ENCODE peak calls at places on chromosomes 13 and 19, in four cellular contexts. J is GM23248, H is fibroblast of lung, M is colonic mucosa. U is an unnamed sample.

GRCh38 chr13:43085545-43085944 is 62.2 kb downstream of the DNAJC15 start:
- DNase-seq in J (peak; percentile 54), H (peak; percentile 74), M (no peak), U (peak; percentile 34)

GRCh38 chr13:47396915-47397314 is 500.1 kb upstream of the HTR2A start:
- DNase-seq in J (no peak), H (no peak), M (no peak), U (no peak)

GRCh38 chr13:88726075-88726474 is 1054.9 kb downstream of the SLITRK5 start:
- DNase-seq in J (no peak), H (no peak), M (no peak), U (no peak)

GRCh38 chr13:30191491-30192100 is 115.8 kb downstream of the KATNAL1 start:
- DNase-seq in J (peak; percentile 51), H (no peak), M (no peak), U (peak; percentile 91)

GRCh38 chr13:52846567-52847321 is 1.7 kb downstream of the PCDH8 start:
- DNase-seq in J (peak; percentile 55), H (peak; percentile 7), M (peak; percentile 63), U (peak; percentile 21)

GRCh38 chr19:12804051-12804450 is 2.2 kb downstream of the THSD8 start:
- DNase-seq in J (no peak), H (no peak), M (no peak), U (no peak)

GRCh38 chr13:111414341-111414740 is 93.9 kb downstream of the TEX29 start:
- DNase-seq in J (no peak), H (no peak), M (no peak), U (no peak)

GRCh38 chr19:55369651-55370304 is 485 bp downstream of the IL11 start:
- DNase-seq in J (peak; percentile 95), H (peak; percentile 58), M (no peak), U (no peak)

GRCh38 chr19:5789886-5790572 is 934 bp downstream of the DUS3L start:
- DNase-seq in J (no peak), H (no peak), M (no peak), U (no peak)

GRCh38 chr13:110352735-110353134 is 45.7 kb downstream of the COL4A2 start:
- DNase-seq in J (no peak), H (no peak), M (peak; percentile 55), U (no peak)

GRCh38 chr13:33487575-33488243 is 202.2 kb upstream of the STARD13 start:
- DNase-seq in J (peak; percentile 67), H (peak; percentile 65), M (peak; percentile 25), U (peak; percentile 46)

GRCh38 chr13:42964681-42965305 is 27.2 kb downstream of the EPSTI1 start:
- DNase-seq in J (no peak), H (peak; percentile 51), M (no peak), U (no peak)

GRCh38 chr19:55590621-55591020 is 8.7 kb downstream of the FIZ1 start:
- DNase-seq in J (peak; percentile 53), H (no peak), M (peak; percentile 45), U (peak; percentile 51)

GRCh38 chr19:54232552-54232934 is 9.7 kb upstream of the LILRB3 start:
- DNase-seq in J (no peak), H (no peak), M (no peak), U (peak; percentile 44)

GRCh38 chr13:52903320-52903719 is 54.9 kb upstream of the PCDH8 start:
- DNase-seq in J (no peak), H (no peak), M (no peak), U (no peak)

GRCh38 chr13:26247608-26248007 is 6.3 kb upstream of the CDK8 start:
- DNase-seq in J (no peak), H (no peak), M (no peak), U (no peak)

GRCh38 chr13:26679411-26679810 is 81.2 kb downstream of the GPR12 start:
- DNase-seq in J (peak; percentile 72), H (peak; percentile 61), M (no peak), U (no peak)

GRCh38 chr19:30180691-30181090 is 191.5 kb upstream of the ZNF536 start:
- DNase-seq in J (no peak), H (no peak), M (no peak), U (no peak)

GRCh38 chr19:54247106-54247930 is 4.7 kb upstream of the LILRA6 start:
- DNase-seq in J (no peak), H (no peak), M (no peak), U (no peak)

GRCh38 chr13:20501139-20501538 is 24.5 kb downstream of the CRYL1 start:
- DNase-seq in J (no peak), H (no peak), M (no peak), U (no peak)

GRCh38 chr13:50915562-50915961 is 6.0 kb downstream of the RNASEH2B start:
- DNase-seq in J (no peak), H (no peak), M (no peak), U (no peak)

GRCh38 chr13:50921706-50922105 is 12.1 kb downstream of the RNASEH2B start:
- DNase-seq in J (no peak), H (no peak), M (no peak), U (no peak)

GRCh38 chr13:50916701-50917184 is 7.2 kb downstream of the RNASEH2B start:
- DNase-seq in J (no peak), H (no peak), M (peak; percentile 28), U (no peak)

GRCh38 chr13:50917572-50917971 is 8.0 kb downstream of the RNASEH2B start:
- DNase-seq in J (peak; percentile 24), H (no peak), M (no peak), U (no peak)

DNA sequence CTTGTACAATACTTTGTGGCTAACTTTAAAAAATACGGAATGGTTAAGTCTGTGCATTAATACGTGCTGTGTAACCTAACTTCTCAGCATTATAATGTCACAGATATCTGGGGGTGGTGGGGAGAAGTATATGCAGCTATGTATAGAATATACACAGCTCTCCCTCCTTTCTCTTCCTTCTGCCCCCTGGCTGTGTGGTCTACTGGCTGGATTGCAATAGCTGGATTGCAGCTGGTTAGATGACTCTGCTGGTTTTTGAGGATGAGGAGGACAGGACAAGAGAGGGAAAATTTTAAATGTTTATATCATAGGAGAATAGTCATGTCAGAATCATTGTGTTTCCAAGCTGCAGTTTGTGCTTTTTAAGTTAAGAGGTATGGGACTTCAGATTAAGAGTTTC is 9.7 kb downstream of the RNASEH2B start:
- DNase-seq in J (no peak), H (no peak), M (no peak), U (no peak)
- H3K27ac ChIP-seq in J (no peak overlapping the region), H (no peak overlapping the region), M (no peak overlapping the region), U (no peak overlapping the region)

GRCh38 chr19:27828781-27829275 is 1384.1 kb downstream of the UQCRFS1 start:
- DNase-seq in J (no peak), H (no peak), M (no peak), U (no peak)

DNA sequence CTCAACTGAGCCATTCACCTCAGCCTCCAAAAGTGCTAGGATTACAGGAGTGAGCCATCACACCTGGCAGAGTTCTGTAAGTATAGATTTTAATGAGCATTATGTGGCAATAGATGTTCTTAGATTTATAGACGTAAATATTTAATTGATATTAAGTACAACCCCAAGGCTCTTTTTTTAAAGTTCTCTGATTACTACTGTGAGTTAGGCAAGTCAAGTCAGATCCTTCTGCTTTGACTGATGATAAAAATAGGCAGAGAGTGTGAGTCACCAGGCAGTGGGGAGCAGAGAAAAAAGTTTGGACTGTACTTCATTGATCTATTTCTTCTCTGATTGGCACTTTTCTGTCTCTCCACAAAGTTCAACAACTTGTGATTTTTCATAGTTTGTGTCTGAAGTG is 1379.9 kb downstream of the UQCRFS1 start:
- DNase-seq in J (peak; percentile 3), H (no peak), M (no peak), U (no peak)
- H3K9me3 ChIP-seq in J (no peaks in the 10 kb centered on the region), H (no peaks in the 10 kb centered on the region), M (no peaks in the 10 kb centered on the region), U (no peaks in the 10 kb centered on the region)

GRCh38 chr19:50239916-50240585 is 36.6 kb downstream of the MYH14 start:
- DNase-seq in J (no peak), H (no peak), M (no peak), U (no peak)

GRCh38 chr19:50238043-50238442 is 34.6 kb downstream of the MYH14 start:
- DNase-seq in J (no peak), H (no peak), M (no peak), U (no peak)

GRCh38 chr19:50244695-50245094 is 41.3 kb downstream of the MYH14 start:
- DNase-seq in J (no peak), H (no peak), M (no peak), U (no peak)

GRCh38 chr19:50248413-50248812 is 45.0 kb downstream of the MYH14 start:
- DNase-seq in J (no peak), H (no peak), M (no peak), U (no peak)

DNA sequence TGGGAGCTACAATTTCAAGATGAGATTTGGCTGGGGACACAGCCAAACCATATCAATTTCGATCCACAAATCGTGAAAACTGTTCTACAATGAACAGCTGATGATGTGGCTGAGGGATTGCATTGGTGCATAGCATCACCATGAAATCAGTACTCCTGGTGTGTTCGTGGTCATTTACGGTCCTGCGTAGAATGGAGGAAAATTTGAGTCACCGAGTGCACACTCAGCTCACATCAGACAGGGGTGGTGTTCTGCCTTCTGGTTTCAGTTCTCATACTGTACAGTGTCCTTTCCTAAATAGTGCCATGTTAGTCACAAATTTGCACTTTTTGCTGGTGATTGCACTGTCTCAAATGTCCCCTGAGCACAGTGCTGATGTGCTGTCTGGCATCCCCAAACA is 39.2 kb downstream of the MYH14 start:
- DNase-seq in J (peak; percentile 49), H (no peak), M (no peak), U (no peak)
- H3K27ac ChIP-seq in J (no peak overlapping the region), H (no peak overlapping the region), M (no peak overlapping the region), U (no peak overlapping the region)

GRCh38 chr19:52010674-52011073 is 2.7 kb upstream of the ZNF615 start:
- DNase-seq in J (no peak), H (no peak), M (no peak), U (no peak)
- H3K9me3 ChIP-seq in J (no peaks in the 10 kb centered on the region), H (no peaks in the 10 kb centered on the region), M (no peaks in the 10 kb centered on the region), U (peaks cover 4% of the 10 kb centered on the region)

DNA sequence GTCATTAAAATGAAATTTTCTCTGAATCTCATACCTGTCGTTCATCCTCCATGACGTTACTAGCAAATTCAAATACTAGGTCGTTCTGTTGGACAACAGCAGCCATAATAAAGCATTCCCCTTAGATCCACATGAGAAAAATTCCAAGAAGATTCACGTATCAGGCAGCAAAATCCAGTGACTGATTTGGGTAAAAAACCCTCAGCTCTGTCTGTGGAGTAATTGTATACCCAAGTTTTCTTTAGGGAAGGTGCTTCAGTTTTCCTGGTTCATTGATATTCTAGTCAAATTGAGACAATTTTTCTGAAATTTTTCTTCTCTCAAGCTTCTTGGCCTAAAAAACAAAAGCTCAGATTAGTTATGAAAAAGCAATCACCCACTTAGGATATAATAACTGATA is 37.2 kb downstream of the ELF1 start:
- DNase-seq in J (no peak), H (no peak), M (no peak), U (no peak)
- H3K27ac ChIP-seq in J (no peak overlapping the region), H (no peak overlapping the region), M (peak overlapping the region; percentile 70), U (peak overlapping the region; percentile 88)

DNA sequence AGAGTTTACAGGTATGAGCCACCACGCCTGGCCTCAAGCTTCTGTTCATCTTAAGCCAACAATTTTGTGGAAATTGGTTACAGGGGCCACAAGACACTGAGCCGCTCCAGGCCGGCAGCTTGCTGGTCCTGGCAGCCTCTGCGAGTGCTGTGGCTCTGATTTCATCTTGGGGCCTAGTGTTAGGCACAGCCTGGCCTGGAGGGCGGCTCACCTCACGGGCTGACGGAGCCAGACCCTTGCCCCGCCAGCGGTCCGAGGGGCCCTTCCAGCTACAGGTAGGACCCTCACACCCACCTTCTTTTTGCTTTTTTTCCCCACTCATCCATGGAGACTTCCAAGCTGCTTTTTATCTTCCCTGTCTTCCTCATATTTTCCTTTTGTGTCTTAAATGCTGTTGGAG is 8.6 kb downstream of the ZNF544 start:
- DNase-seq in J (no peak), H (no peak), M (no peak), U (no peak)
- H3K9me3 ChIP-seq in J (no peaks in the 10 kb centered on the region), H (no peaks in the 10 kb centered on the region), M (no peaks in the 10 kb centered on the region), U (peaks cover 4% of the 10 kb centered on the region)